ENCODE peak calls at places on chromosome 20, in seven cellular contexts. Y is HFF-Myc, U is foreskin fibroblast, M is psoas muscle, Z is K562, X is ovary, B is adrenal gland. I is an unnamed sample.
A peak's percentile ranks its signal among the peaks of the same experiment; 100 is the strongest.

GRCh38 chr20:36130316-36130865 is 24.1 kb upstream of the EPB41L1 start:
- DNase-seq in Y (no peak), U (no peak), M (no peak), Z (no peak), X (no peak), B (no peak), I (no peak)

GRCh38 chr20:22400440-22400839 is 183.9 kb downstream of the FOXA2 start:
- DNase-seq in Y (no peak), U (no peak), M (no peak), Z (no peak), X (no peak), B (no peak), I (no peak)

GRCh38 chr20:40797425-40797824 is 108.4 kb upstream of the MAFB start:
- DNase-seq in Y (no peak), U (peak; percentile 44), M (no peak), Z (no peak), X (no peak), B (no peak), I (peak; percentile 55)

GRCh38 chr20:40980106-40980827 is 48.4 kb upstream of the TOP1 start:
- DNase-seq in Y (no peak), U (peak; percentile 27), M (no peak), Z (no peak), X (no peak), B (no peak), I (peak; percentile 29)

GRCh38 chr20:18187020-18187419 is 49.4 kb downstream of the KAT14 start:
- DNase-seq in Y (no peak), U (peak; percentile 8), M (no peak), Z (no peak), X (no peak), B (no peak), I (no peak)

GRCh38 chr20:23061262-23061661 is 11.8 kb upstream of the THBD start:
- DNase-seq in Y (no peak), U (no peak), M (no peak), Z (no peak), X (no peak), B (no peak), I (no peak)

GRCh38 chr20:46151936-46152335 is 33.8 kb downstream of the CD40 start:
- DNase-seq in Y (no peak), U (no peak), M (no peak), Z (peak; percentile 79), X (no peak), B (no peak), I (no peak)

GRCh38 chr20:5643936-5644335 is 106.3 kb upstream of the SHLD1 start:
- DNase-seq in Y (no peak), U (no peak), M (no peak), Z (no peak), X (no peak), B (no peak), I (no peak)

GRCh38 chr20:24994470-24995368 is 2.2 kb upstream of the APMAP start:
- DNase-seq in Y (peak; percentile 42), U (peak; percentile 89), M (peak; percentile 72), Z (peak; percentile 76), X (peak; percentile 71), B (peak; percentile 83), I (peak; percentile 85)

GRCh38 chr20:33667245-33668086 is 723 bp downstream of the ACTL10 start:
- DNase-seq in Y (peak; percentile 58), U (peak; percentile 91), M (peak; percentile 80), Z (no peak), X (peak; percentile 79), B (peak; percentile 58), I (peak; percentile 74)

GRCh38 chr20:3461911-3462677 is 8.7 kb upstream of the ATRN start:
- DNase-seq in Y (no peak), U (no peak), M (no peak), Z (no peak), X (no peak), B (peak; percentile 50), I (no peak)

GRCh38 chr20:37522258-37523011 is 1.4 kb downstream of the NNAT start:
- DNase-seq in Y (no peak), U (peak; percentile 49), M (peak; percentile 75), Z (no peak), X (no peak), B (no peak), I (peak; percentile 36)

GRCh38 chr20:46784450-46785127 is 75.1 kb downstream of the SLC2A10 start:
- DNase-seq in Y (peak; percentile 40), U (peak; percentile 65), M (no peak), Z (no peak), X (no peak), B (no peak), I (peak; percentile 49)

GRCh38 chr20:20497242-20497985 is 129.5 kb downstream of the INSM1 start:
- DNase-seq in Y (no peak), U (no peak), M (no peak), Z (no peak), X (no peak), B (no peak), I (no peak)

GRCh38 chr20:36270744-36271638 is 34.7 kb downstream of the AAR2 start:
- DNase-seq in Y (no peak), U (no peak), M (no peak), Z (no peak), X (no peak), B (no peak), I (no peak)

GRCh38 chr20:8005033-8005432 is 14.5 kb downstream of the TMX4 start:
- DNase-seq in Y (no peak), U (no peak), M (no peak), Z (no peak), X (no peak), B (no peak), I (no peak)

GRCh38 chr20:33336375-33336774 is 53.4 kb downstream of the BPIFB1 start:
- DNase-seq in Y (no peak), U (no peak), M (no peak), Z (no peak), X (no peak), B (no peak), I (no peak)

GRCh38 chr20:7702141-7702540 is 238.1 kb downstream of the HAO1 start:
- DNase-seq in Y (no peak), U (peak; percentile 74), M (no peak), Z (no peak), X (no peak), B (no peak), I (peak; percentile 48)

GRCh38 chr20:1375515-1375914 is 17.3 kb downstream of the FKBP1A start:
- DNase-seq in Y (no peak), U (peak; percentile 88), M (no peak), Z (no peak), X (no peak), B (no peak), I (peak; percentile 67)

DNA sequence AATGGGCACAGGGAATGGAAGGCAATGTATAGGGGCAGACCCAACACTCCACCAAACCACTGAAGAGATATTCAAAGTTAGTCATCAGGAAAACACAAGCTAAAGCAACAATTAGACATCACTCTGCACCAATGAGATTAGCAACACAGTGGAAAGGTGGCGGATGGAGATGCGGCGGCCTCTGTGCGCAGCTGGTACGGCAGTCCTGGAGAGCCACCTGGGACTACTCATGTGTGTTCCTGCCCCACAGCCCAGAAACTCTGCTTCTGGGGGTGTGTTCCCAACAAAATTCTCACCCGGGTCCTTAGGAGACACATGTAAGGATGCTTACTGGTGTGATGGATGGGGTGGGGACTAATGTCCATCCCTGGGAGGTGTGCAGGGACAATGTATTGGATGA is 82.4 kb downstream of the DHX35 start:
- DNase-seq in Y (no peak), U (no peak), M (no peak), Z (no peak), X (no peak), B (no peak), I (no peak)
- TF ChIP-seq CTCF in Y (no peak), U (no peak), M (no peak), Z (no peak), X (no peak), B (no peak), I (no peak)

DNA sequence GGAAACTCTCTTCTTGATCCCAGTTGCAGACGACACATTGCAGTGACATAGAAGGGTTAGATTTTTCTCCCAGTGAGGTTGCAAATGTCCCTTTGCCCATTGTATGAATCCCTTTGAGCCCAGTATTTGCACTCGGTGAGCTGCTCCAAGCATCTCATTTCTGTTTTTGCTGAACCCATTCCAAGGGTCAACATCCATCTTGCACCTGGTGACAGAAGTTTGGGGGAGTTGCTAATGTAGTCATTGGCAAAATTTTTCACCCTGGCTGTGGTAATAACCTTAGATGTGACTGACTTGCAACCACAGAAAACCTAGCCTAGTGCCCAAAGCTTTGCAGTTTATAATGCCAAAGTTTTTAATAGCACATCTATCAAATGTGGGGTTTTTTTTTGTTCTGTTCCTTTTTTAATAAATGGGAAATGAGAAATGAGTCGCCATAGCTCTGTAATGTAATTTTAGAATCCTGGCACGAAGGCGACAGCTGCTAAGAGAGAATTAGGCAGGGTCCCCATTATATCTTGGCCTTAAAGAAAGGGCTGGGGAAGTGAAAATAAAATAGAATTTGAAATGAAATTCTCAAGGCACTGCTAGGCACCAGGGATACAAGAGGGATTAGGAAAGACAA is 682.8 kb downstream of the KIF16B start:
- DNase-seq in Y (no peak), U (no peak), M (no peak), Z (no peak), X (no peak), B (no peak), I (no peak)
- H3K4me3 ChIP-seq in Y (no peak overlapping the region), U (no peak overlapping the region), M (no peak overlapping the region), Z (no peak overlapping the region), X (no peak overlapping the region), B (no peak overlapping the region), I (no peak overlapping the region)

DNA sequence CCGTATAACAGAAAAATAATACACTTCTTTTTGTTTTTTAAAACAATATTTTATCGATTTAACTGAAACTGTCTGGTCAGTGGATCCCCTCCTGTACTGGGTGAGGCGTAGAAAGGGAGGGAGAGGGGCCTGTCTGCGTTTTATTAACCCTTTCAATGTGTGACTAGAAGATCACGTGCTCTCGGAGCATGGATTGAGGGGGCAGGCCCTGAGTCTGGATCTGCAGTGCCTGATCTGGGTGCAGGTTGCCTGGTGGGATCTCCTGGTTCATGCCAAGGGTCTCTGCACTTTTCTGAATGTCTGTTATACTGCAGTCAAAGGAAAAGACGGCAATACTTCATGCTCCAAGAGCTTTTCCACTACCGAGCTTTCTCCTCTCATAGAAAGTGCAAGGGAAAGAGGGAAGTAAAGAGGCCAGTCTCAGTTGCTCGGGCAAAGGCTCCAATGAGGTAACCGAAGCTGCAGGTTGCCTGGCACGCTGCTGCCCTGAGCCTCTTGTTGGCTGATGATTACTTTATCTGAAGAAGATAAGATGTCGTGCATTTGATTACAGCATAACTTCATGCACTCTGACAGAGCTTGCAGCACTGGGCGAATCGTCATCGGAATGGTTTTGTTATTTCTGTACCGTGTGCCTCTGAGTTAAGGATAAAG is 167.4 kb upstream of the PMEPA1 start:
- DNase-seq in Y (no peak), U (no peak), M (no peak), Z (no peak), X (no peak), B (no peak), I (no peak)
- TF ChIP-seq CTCF in Y (no peak), U (no peak), M (no peak), Z (no peak), X (no peak), B (no peak), I (no peak)

DNA sequence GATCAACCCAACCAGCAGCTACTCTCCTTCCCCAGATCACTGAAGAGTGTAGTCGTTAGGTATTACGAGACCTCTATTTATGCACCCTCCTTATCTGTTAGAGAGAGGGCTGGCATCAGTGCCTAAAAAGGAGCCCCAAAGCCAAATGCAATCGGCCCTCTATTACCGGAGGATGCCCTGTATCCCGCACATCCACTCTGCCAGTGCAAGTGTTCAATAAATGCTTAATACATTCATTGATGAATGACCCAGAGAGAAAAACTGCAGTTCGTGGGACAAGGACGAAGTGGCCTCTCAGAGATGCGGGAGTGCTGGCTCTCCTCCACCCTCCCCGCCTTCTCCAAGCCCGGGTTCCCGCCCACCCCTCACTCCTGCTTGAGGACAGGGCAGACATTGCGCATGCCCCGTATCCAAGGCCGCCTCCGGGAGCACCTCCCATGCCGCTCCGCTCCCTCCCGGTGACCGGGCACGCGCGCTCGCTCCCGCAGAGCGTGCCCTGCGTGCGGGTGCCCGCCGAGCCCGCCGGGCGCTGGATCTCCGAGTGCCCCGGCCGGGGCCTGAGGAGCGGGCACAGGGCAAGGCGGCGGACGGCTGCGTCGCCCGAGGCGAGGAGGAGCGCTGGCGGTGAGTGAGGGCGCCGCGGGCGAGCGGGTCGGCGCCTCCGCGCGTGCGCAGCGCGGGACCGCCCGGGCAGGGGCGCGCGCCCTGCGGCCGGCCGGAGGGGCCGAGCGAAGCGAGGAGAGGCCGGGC is 27.2 kb upstream of the BTBD3 start:
- DNase-seq in Y (peak; percentile 57), U (peak; percentile 98), M (peak; percentile 91), Z (peak; percentile 65), X (peak; percentile 87), B (peak; percentile 94), I (peak; percentile 82)
- H3K4me3 ChIP-seq in Y (peak overlapping the region; percentile 70), U (peak overlapping the region; percentile 59), M (peak overlapping the region; percentile 82), Z (peak overlapping the region; percentile 57), X (peak overlapping the region; percentile 83), B (peak overlapping the region; percentile 5), I (peak overlapping the region; percentile 67)

I was measured in fibroblast of the aortic adventitia.